ENCODE peak calls at places on chromosomes 13 and 19, in ten cellular contexts. G is IMR-90, U is HCT116, Y is fibroblast of lung, K is OCI-LY7, R is neuronal stem cell, N is hepatocyte, E is A549, O is osteoblast, D is GM23248. W is an unnamed sample.

GRCh38 chr13:34065915-34066314 is 248.0 kb downstream of the RFC3 start:
- DNase-seq in G (no peak), U (peak; percentile 54), Y (no peak), K (no peak), R (no peak), N (peak; percentile 19), E (no peak), O (no peak), D (no peak), W (no peak)

GRCh38 chr13:97600438-97601080 is 166.6 kb downstream of the RAP2A start:
- DNase-seq in G (peak; percentile 80), U (no peak), Y (peak; percentile 86), K (no peak), R (no peak), N (peak; percentile 54), E (peak; percentile 33), O (peak; percentile 26), D (peak; percentile 69), W (no peak)

GRCh38 chr19:30362156-30362754 is 9.9 kb upstream of the ZNF536 start:
- DNase-seq in G (no peak), U (no peak), Y (no peak), K (no peak), R (no peak), N (no peak), E (no peak), O (peak; percentile 6), D (peak; percentile 4), W (no peak)

GRCh38 chr13:93775507-93776108 is 549.0 kb downstream of the GPC6 start:
- DNase-seq in G (peak; percentile 85), U (no peak), Y (peak; percentile 66), K (no peak), R (no peak), N (no peak), E (no peak), O (no peak), D (peak; percentile 76), W (no peak)

GRCh38 chr19:13838071-13838942 is 38.6 kb upstream of the NANOS3 start:
- DNase-seq in G (no peak), U (no peak), Y (no peak), K (no peak), R (no peak), N (no peak), E (no peak), O (peak; percentile 77), D (peak; percentile 21), W (no peak)

GRCh38 chr19:46303702-46304397 is 7.0 kb downstream of the HIF3A start:
- DNase-seq in G (no peak), U (peak; percentile 92), Y (peak; percentile 74), K (no peak), R (peak; percentile 76), N (peak; percentile 86), E (peak; percentile 57), O (peak; percentile 80), D (peak; percentile 47), W (no peak)

GRCh38 chr13:42762917-42763316 is 18.5 kb upstream of the FAM216B start:
- DNase-seq in G (peak; percentile 98), U (no peak), Y (peak; percentile 94), K (no peak), R (no peak), N (peak; percentile 18), E (no peak), O (peak; percentile 78), D (peak; percentile 87), W (no peak)

GRCh38 chr13:108304170-108305068 is 34.9 kb downstream of the TNFSF13B start:
- DNase-seq in G (no peak), U (no peak), Y (no peak), K (no peak), R (no peak), N (peak; percentile 17), E (no peak), O (no peak), D (no peak), W (no peak)

GRCh38 chr13:51549050-51549449 is 35.2 kb upstream of the WDFY2 start:
- DNase-seq in G (no peak), U (no peak), Y (no peak), K (no peak), R (no peak), N (peak; percentile 32), E (peak; percentile 50), O (no peak), D (no peak), W (no peak)

GRCh38 chr19:41443813-41444455 is 978 bp downstream of the ERICH4 start:
- DNase-seq in G (no peak), U (no peak), Y (no peak), K (no peak), R (no peak), N (no peak), E (no peak), O (peak; percentile 35), D (no peak), W (no peak)

GRCh38 chr19:7152568-7152967 is 83.1 kb downstream of the ZNF557 start:
- DNase-seq in G (no peak), U (no peak), Y (no peak), K (peak; percentile 13), R (no peak), N (no peak), E (peak; percentile 37), O (peak; percentile 52), D (peak; percentile 35), W (no peak)

DNA sequence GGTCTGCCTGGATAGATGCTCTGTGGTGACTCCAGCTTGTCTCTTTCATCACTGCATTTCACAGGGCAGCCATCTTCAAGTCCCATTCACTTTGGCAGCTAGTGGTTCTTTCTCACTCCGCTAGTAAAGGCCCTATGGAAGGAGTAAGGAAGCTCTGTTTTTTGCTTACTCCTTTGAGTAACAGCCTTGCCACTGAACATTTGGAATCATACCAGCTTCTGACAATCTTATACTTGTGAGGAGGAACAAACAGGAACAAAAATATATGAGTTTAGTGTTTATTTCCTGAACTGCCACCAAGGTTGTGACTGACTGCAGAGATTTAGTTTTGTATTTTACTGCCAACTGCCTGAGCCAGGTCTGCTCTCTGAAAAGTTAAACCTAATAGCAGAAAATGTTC is 38.7 kb downstream of the KCTD4 start:
- DNase-seq in G (peak; percentile 44), U (no peak), Y (peak; percentile 49), K (no peak), R (no peak), N (peak; percentile 13), E (no peak), O (peak; percentile 9), D (peak; percentile 43), W (no peak)
- H3K4me3 ChIP-seq in G (no peak overlapping the region), U (peak overlapping the region; percentile 33), Y (no peak overlapping the region), K (no peak overlapping the region), R (no peak overlapping the region), N (no peak overlapping the region), E (no peak overlapping the region), O (no peak overlapping the region), D (peak overlapping the region; percentile 2), W (no peak overlapping the region)

GRCh38 chr13:45198041-45198440 is 2.8 kb downstream of the KCTD4 start:
- DNase-seq in G (peak; percentile 39), U (no peak), Y (no peak), K (no peak), R (no peak), N (no peak), E (no peak), O (no peak), D (no peak), W (no peak)

GRCh38 chr13:45196622-45197021 is 4.2 kb downstream of the KCTD4 start:
- DNase-seq in G (peak; percentile 80), U (no peak), Y (no peak), K (no peak), R (no peak), N (no peak), E (no peak), O (no peak), D (peak; percentile 80), W (peak; percentile 20)

GRCh38 chr13:45195421-45195820 is 5.4 kb downstream of the KCTD4 start:
- DNase-seq in G (no peak), U (no peak), Y (no peak), K (no peak), R (no peak), N (no peak), E (no peak), O (no peak), D (peak; percentile 14), W (no peak)

GRCh38 chr13:45194081-45194939 is 6.5 kb downstream of the KCTD4 start:
- DNase-seq in G (peak; percentile 34), U (no peak), Y (peak; percentile 65), K (no peak), R (no peak), N (peak; percentile 35), E (peak; percentile 33), O (no peak), D (peak; percentile 80), W (no peak)

GRCh38 chr13:45196091-45196490 is 4.8 kb downstream of the KCTD4 start:
- DNase-seq in G (no peak), U (no peak), Y (no peak), K (no peak), R (no peak), N (no peak), E (no peak), O (no peak), D (no peak), W (no peak)
- H3K4me2 ChIP-seq in G (no peak overlapping the region), U (no peak overlapping the region), Y (no peak overlapping the region), K (no peak overlapping the region), R (no peak overlapping the region), N (peak overlapping the region; percentile 0), E (no peak overlapping the region), O (peak overlapping the region; percentile 20), D (peak overlapping the region; percentile 39), W (no peak overlapping the region)

GRCh38 chr13:102773441-102774209 is at the start of gene TEX30:
- DNase-seq in G (peak; percentile 76), U (peak; percentile 40), Y (peak; percentile 79), K (peak; percentile 78), R (peak; percentile 65), N (peak; percentile 94), E (peak; percentile 80), O (peak; percentile 97), D (peak; percentile 94), W (peak; percentile 92)

GRCh38 chr13:102772042-102772425 is 1.6 kb downstream of the TEX30 start:
- DNase-seq in G (no peak), U (no peak), Y (no peak), K (no peak), R (no peak), N (no peak), E (no peak), O (no peak), D (no peak), W (no peak)

GRCh38 chr13:102771298-102772041 is 2.1 kb downstream of the TEX30 start:
- DNase-seq in G (no peak), U (no peak), Y (no peak), K (no peak), R (no peak), N (no peak), E (no peak), O (peak; percentile 3), D (no peak), W (no peak)

GRCh38 chr13:102774596-102775375 is 1.2 kb upstream of the TEX30 start:
- DNase-seq in G (no peak), U (no peak), Y (no peak), K (peak; percentile 1), R (no peak), N (no peak), E (no peak), O (peak; percentile 71), D (no peak), W (no peak)

GRCh38 chr13:102774210-102774560 is 599 bp upstream of the TEX30 start:
- DNase-seq in G (no peak), U (no peak), Y (no peak), K (no peak), R (no peak), N (no peak), E (no peak), O (peak; percentile 4), D (no peak), W (no peak)
- H3K9me3 ChIP-seq in G (no peaks in the 10 kb centered on the region), U (no peaks in the 10 kb centered on the region), Y (no peaks in the 10 kb centered on the region), K (no peaks in the 10 kb centered on the region), R (no peaks in the 10 kb centered on the region), N (no peaks in the 10 kb centered on the region), E (no peaks in the 10 kb centered on the region), O (no peaks in the 10 kb centered on the region), D (no peaks in the 10 kb centered on the region), W (no peaks in the 10 kb centered on the region)

GRCh38 chr19:9936151-9937000 is at the start of gene OLFM2:
- DNase-seq in G (no peak), U (no peak), Y (no peak), K (no peak), R (peak; percentile 63), N (peak; percentile 76), E (no peak), O (no peak), D (peak; percentile 42), W (no peak)
- H3K4me3 ChIP-seq in G (peak within 1 kb of the TSS; percentile 42), U (peak within 1 kb of the TSS; percentile 69), Y (no peak within 1 kb of the TSS), K (no peak within 1 kb of the TSS), R (peak within 1 kb of the TSS; percentile 82), N (peak within 1 kb of the TSS; percentile 83), E (peak within 1 kb of the TSS; percentile 56), O (no peak within 1 kb of the TSS), D (peak within 1 kb of the TSS; percentile 62), W (no peak within 1 kb of the TSS)